ENCODE peak calls at places on chromosomes 11 and 22, in ten cellular contexts. S, W, B, A, M, Y, F, T, O and X are unnamed samples.

GRCh38 chr22:39439170-39439569 is 17.6 kb upstream of the MGAT3 start:
- DNase-seq in S (no peak), W (no peak), B (no peak), A (peak), M (no peak), Y (peak), F (no peak), T (peak), O (no peak), X (no peak)

GRCh38 chr22:43425976-43426785 is 14.4 kb downstream of the MPPED1 start:
- DNase-seq in S (no peak), W (no peak), B (no peak), A (no peak), M (no peak), Y (no peak), F (no peak), T (no peak), O (no peak), X (no peak)

GRCh38 chr11:125772834-125773505 is 5.7 kb downstream of the PATE2 start:
- DNase-seq in S (no peak), W (no peak), B (no peak), A (no peak), M (no peak), Y (no peak), F (no peak), T (no peak), O (no peak), X (no peak)

GRCh38 chr11:79648766-79649545 is 208.1 kb upstream of the TENM4 start:
- DNase-seq in S (no peak), W (no peak), B (no peak), A (no peak), M (no peak), Y (no peak), F (no peak), T (no peak), O (no peak), X (no peak)

GRCh38 chr11:113001709-113002108 is 40.5 kb downstream of the NCAM1 start:
- DNase-seq in S (no peak), W (no peak), B (peak), A (no peak), M (no peak), Y (no peak), F (no peak), T (no peak), O (no peak), X (no peak)

GRCh38 chr11:124622531-124623451 is at the start of gene TBRG1:
- DNase-seq in S (peak), W (peak), B (peak), A (peak), M (peak), Y (peak), F (peak), T (peak), O (peak), X (peak)

GRCh38 chr11:86978247-86978646 is 23.1 kb upstream of the FZD4 start:
- DNase-seq in S (no peak), W (peak), B (peak), A (no peak), M (no peak), Y (no peak), F (no peak), T (no peak), O (peak), X (no peak)

GRCh38 chr11:13183094-13183825 is 94.3 kb upstream of the BMAL1 start:
- DNase-seq in S (no peak), W (no peak), B (no peak), A (peak), M (peak), Y (peak), F (no peak), T (peak), O (no peak), X (no peak)

GRCh38 chr22:44944891-44945600 is 64.8 kb downstream of the PHF21B start:
- DNase-seq in S (no peak), W (no peak), B (no peak), A (no peak), M (no peak), Y (no peak), F (no peak), T (no peak), O (no peak), X (no peak)

GRCh38 chr11:35907648-35908431 is 36.0 kb upstream of the LDLRAD3 start:
- DNase-seq in S (no peak), W (no peak), B (peak), A (peak), M (no peak), Y (no peak), F (peak), T (no peak), O (peak), X (no peak)

GRCh38 chr11:123580557-123581275 is 73.7 kb downstream of the SCN3B start:
- DNase-seq in S (peak), W (no peak), B (peak), A (peak), M (peak), Y (peak), F (no peak), T (peak), O (no peak), X (peak)

GRCh38 chr11:17328856-17329490 is 22.6 kb upstream of the NCR3LG1 start:
- DNase-seq in S (peak), W (no peak), B (no peak), A (no peak), M (no peak), Y (no peak), F (no peak), T (no peak), O (no peak), X (no peak)

GRCh38 chr11:102062106-102062505 is 14.9 kb downstream of the CFAP300 start:
- DNase-seq in S (no peak), W (no peak), B (no peak), A (no peak), M (no peak), Y (no peak), F (no peak), T (no peak), O (no peak), X (no peak)

GRCh38 chr11:7168741-7168990 is 79.9 kb downstream of the RBMXL2 start:
- DNase-seq in S (no peak), W (no peak), B (no peak), A (no peak), M (no peak), Y (no peak), F (no peak), T (no peak), O (no peak), X (no peak)

GRCh38 chr11:129090056-129090455 is 102.1 kb downstream of the ARHGAP32 start:
- DNase-seq in S (no peak), W (no peak), B (no peak), A (no peak), M (no peak), Y (no peak), F (no peak), T (no peak), O (no peak), X (no peak)

GRCh38 chr11:73227571-73228211 is 9.6 kb downstream of the P2RY2 start:
- DNase-seq in S (peak), W (no peak), B (no peak), A (no peak), M (peak), Y (no peak), F (no peak), T (no peak), O (peak), X (peak)

GRCh38 chr11:40129276-40129675 is 1330.2 kb downstream of the LRRC4C start:
- DNase-seq in S (no peak), W (no peak), B (no peak), A (peak), M (peak), Y (no peak), F (no peak), T (no peak), O (no peak), X (no peak)

GRCh38 chr11:103736986-103737622 is 299.3 kb upstream of the DDI1 start:
- DNase-seq in S (no peak), W (no peak), B (no peak), A (no peak), M (no peak), Y (no peak), F (no peak), T (no peak), O (no peak), X (no peak)

GRCh38 chr22:48426466-48427380 is 1401.0 kb downstream of the BRD1 start:
- DNase-seq in S (no peak), W (no peak), B (no peak), A (no peak), M (no peak), Y (no peak), F (no peak), T (no peak), O (no peak), X (no peak)

GRCh38 chr11:17385492-17385891 is 3.0 kb downstream of the KCNJ11 start:
- DNase-seq in S (no peak), W (no peak), B (no peak), A (no peak), M (no peak), Y (no peak), F (no peak), T (no peak), O (no peak), X (no peak)

GRCh38 chr11:124867700-124868099 is 2.5 kb downstream of the ROBO3 start:
- DNase-seq in S (no peak), W (no peak), B (no peak), A (peak), M (peak), Y (peak), F (no peak), T (peak), O (peak), X (no peak)

GRCh38 chr11:128724891-128725611 is 31.2 kb downstream of the FLI1 start:
- DNase-seq in S (no peak), W (no peak), B (no peak), A (no peak), M (no peak), Y (no peak), F (no peak), T (no peak), O (no peak), X (no peak)

GRCh38 chr22:46297151-46297819 is 615 bp downstream of the GTSE1 start:
- DNase-seq in S (no peak), W (no peak), B (peak), A (no peak), M (no peak), Y (peak), F (no peak), T (peak), O (no peak), X (no peak)
- TF ChIP-seq EP300 in S (no peak), W (no peak), B (no peak), A (no peak), M (no peak), Y (no peak), F (no peak), T (no peak), O (no peak), X (no peak)

GRCh38 chr22:27151407-27151806 is 494.0 kb downstream of the MIAT start:
- DNase-seq in S (no peak), W (no peak), B (no peak), A (peak), M (no peak), Y (no peak), F (no peak), T (no peak), O (no peak), X (no peak)

GRCh38 chr22:27152883-27153282 is 495.5 kb downstream of the MIAT start:
- DNase-seq in S (no peak), W (no peak), B (no peak), A (no peak), M (no peak), Y (no peak), F (no peak), T (no peak), O (no peak), X (no peak)

GRCh38 chr22:27152033-27152432 is 494.6 kb downstream of the MIAT start:
- DNase-seq in S (no peak), W (no peak), B (no peak), A (no peak), M (no peak), Y (no peak), F (no peak), T (no peak), O (no peak), X (no peak)

GRCh38 chr22:27154717-27155116 is 497.3 kb downstream of the MIAT start:
- DNase-seq in S (no peak), W (no peak), B (peak), A (no peak), M (no peak), Y (peak), F (no peak), T (no peak), O (no peak), X (no peak)

GRCh38 chr22:27153386-27153785 is 496.0 kb downstream of the MIAT start:
- DNase-seq in S (no peak), W (no peak), B (no peak), A (no peak), M (no peak), Y (no peak), F (no peak), T (no peak), O (no peak), X (no peak)
- H3K27ac ChIP-seq in S (no peak), W (no peak), B (no peak), A (no peak), M (no peak), Y (no peak), F (no peak), T (no peak), O (no peak), X (no peak)

GRCh38 chr11:76714493-76714892 is 43.9 kb upstream of the LRRC32 start:
- DNase-seq in S (no peak), W (no peak), B (no peak), A (no peak), M (no peak), Y (no peak), F (no peak), T (no peak), O (no peak), X (no peak)
- TF ChIP-seq CTCF in S (no peak), W (no peak), B (no peak), A (no peak), M (no peak), Y (peak), F (no peak), T (no peak), O (no peak), X (no peak)

GRCh38 chr11:67276821-67277230 is 10.6 kb downstream of the GRK2 start:
- DNase-seq in S (peak), W (no peak), B (no peak), A (no peak), M (no peak), Y (peak), F (no peak), T (no peak), O (peak), X (peak)
- TF ChIP-seq EP300 in S (no peak), W (no peak), B (no peak), A (no peak), M (no peak), Y (no peak), F (no peak), T (no peak), O (no peak), X (no peak)

DNA sequence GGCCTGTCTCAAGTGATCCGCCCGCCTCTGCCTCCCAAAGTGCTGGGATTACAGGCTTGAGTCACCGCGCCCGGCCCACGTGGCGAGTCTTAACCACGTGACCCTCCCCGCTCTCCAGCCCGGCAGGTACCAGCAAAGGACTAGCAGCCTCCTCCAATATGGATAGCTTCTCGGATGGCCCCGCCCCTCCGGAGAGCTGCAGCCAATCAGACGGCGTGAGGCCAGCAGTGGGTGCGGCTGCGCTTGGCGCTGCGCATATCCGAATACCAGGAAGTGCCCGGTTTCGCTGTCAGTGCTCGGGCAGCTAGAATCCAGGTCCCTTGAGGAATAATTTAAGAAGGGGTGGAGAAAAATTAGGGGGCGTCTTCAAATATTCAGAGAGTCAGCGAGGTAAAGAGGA is 14.7 kb upstream of the PISD start:
- DNase-seq in S (peak), W (peak), B (peak), A (peak), M (peak), Y (no peak), F (peak), T (no peak), O (peak), X (peak)
- H3K27ac ChIP-seq in S (peak), W (peak), B (no peak), A (peak), M (no peak), Y (no peak), F (peak), T (no peak), O (peak), X (peak)

GRCh38 chr11:68050371-68050841 is 11.6 kb downstream of the TCIRG1 start:
- DNase-seq in S (no peak), W (no peak), B (no peak), A (no peak), M (no peak), Y (no peak), F (no peak), T (no peak), O (peak), X (no peak)

GRCh38 chr11:68048681-68049508 is 10.1 kb downstream of the TCIRG1 start:
- DNase-seq in S (no peak), W (no peak), B (no peak), A (no peak), M (no peak), Y (no peak), F (no peak), T (no peak), O (peak), X (no peak)

GRCh38 chr11:68047437-68048290 is 8.8 kb downstream of the TCIRG1 start:
- DNase-seq in S (no peak), W (no peak), B (no peak), A (no peak), M (no peak), Y (no peak), F (no peak), T (no peak), O (peak), X (no peak)

GRCh38 chr11:68051191-68052136 is 12.6 kb downstream of the TCIRG1 start:
- DNase-seq in S (no peak), W (no peak), B (no peak), A (no peak), M (peak), Y (no peak), F (no peak), T (no peak), O (peak), X (no peak)

DNA sequence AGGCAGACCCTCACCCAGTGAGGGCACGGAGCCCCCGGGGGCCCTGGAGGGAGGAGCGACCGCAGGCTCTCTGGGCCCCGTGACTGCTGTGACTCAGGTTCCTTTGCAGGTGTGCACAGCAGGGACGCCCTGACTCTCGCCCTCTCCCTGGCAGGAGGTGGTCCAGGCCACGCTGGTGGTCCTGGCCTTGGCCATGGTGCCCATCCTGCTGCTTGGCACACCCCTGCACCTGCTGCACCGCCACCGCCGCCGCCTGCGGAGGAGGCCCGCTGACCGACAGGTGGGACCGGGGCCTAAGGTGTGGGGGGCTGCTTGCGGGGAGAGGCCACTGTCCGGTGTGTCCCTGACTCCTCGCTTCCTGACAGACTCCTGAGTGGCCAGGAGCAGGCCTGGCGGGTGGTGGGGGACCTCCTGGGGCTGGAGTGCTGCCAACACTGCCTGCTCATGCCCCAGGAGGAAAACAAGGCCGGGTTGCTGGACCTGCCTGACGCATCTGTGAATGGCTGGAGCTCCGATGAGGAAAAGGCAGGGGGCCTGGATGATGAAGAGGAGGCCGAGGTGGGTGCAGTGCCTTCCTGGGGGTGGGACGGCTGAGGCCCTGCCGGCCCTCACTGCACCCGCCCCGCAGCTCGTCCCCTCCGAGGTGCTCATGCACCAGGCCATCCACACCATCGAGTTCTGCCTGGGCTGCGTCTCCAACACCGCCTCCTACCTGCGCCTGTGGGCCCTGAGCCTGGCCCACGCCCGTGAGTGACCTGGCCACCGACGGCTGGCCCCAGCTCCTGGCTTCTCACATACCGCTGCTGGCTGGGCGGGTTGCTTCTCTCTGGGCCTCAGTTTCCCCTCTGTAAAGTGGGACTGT is 10.9 kb downstream of the TCIRG1 start:
- DNase-seq in S (no peak), W (no peak), B (no peak), A (no peak), M (peak), Y (no peak), F (no peak), T (no peak), O (no peak), X (no peak)
- TF ChIP-seq CTCF in S (no peak), W (no peak), B (no peak), A (no peak), M (no peak), Y (no peak), F (no peak), T (no peak), O (no peak), X (no peak)

GRCh38 chr11:119433369-119433749 is 10.4 kb upstream of the THY1 start:
- DNase-seq in S (no peak), W (no peak), B (no peak), A (no peak), M (no peak), Y (no peak), F (no peak), T (no peak), O (no peak), X (no peak)
- TF ChIP-seq EP300 in S (no peak), W (no peak), B (no peak), A (no peak), M (peak), Y (no peak), F (no peak), T (no peak), O (no peak), X (no peak)

GRCh38 chr11:96331556-96332168 is 11.3 kb downstream of the MAML2 start:
- DNase-seq in S (no peak), W (no peak), B (no peak), A (no peak), M (no peak), Y (no peak), F (no peak), T (no peak), O (no peak), X (no peak)
- H3K27ac ChIP-seq in S (no peak), W (no peak), B (no peak), A (no peak), M (no peak), Y (peak), F (no peak), T (peak), O (peak), X (peak)

GRCh38 chr11:34105079-34105956 is at the start of gene NAT10:
- DNase-seq in S (peak), W (peak), B (peak), A (peak), M (peak), Y (peak), F (peak), T (peak), O (peak), X (peak)
- TF ChIP-seq CTCF in S (no peak), W (no peak), B (peak), A (no peak), M (no peak), Y (no peak), F (no peak), T (peak), O (no peak), X (peak)

GRCh38 chr11:88131764-88132470 is 43.3 kb downstream of the RAB38 start:
- DNase-seq in S (no peak), W (no peak), B (no peak), A (no peak), M (no peak), Y (no peak), F (no peak), T (no peak), O (no peak), X (no peak)
- TF ChIP-seq EP300 in S (no peak), W (no peak), B (no peak), A (no peak), M (no peak), Y (no peak), F (no peak), T (no peak), O (no peak), X (no peak)